ENCODE peak calls at places on chromosomes 5 and 9, in ten cellular contexts. L is glutamatergic neuron, X is tibial artery, Q is C1 segment of cervical spinal cord, O is BJ, A is WTC11, C is spleen, H is Calu3, K is thyroid gland, J is heart left ventricle. S is an unnamed sample.

GRCh38 chr5:57406591-57406990 is 76.0 kb downstream of the ACTBL2 start:
- DNase-seq in L (no peak), X (no peak), Q (no peak), O (no peak), A (no peak), C (no peak), H (no peak), K (no peak), J (no peak), S (no peak)

GRCh38 chr5:75536694-75537360 is 25.1 kb downstream of the POLK start:
- DNase-seq in L (no peak), X (no peak), Q (no peak), O (no peak), A (peak), C (peak), H (no peak), K (no peak), J (no peak), S (no peak)

GRCh38 chr5:178289438-178289837 is 56.8 kb upstream of the PHYKPL start:
- DNase-seq in L (no peak), X (no peak), Q (no peak), O (no peak), A (no peak), C (peak), H (no peak), K (peak), J (no peak), S (no peak)

GRCh38 chr9:30524311-30524710 is 1860.1 kb upstream of the ACO1 start:
- DNase-seq in L (no peak), X (no peak), Q (no peak), O (no peak), A (no peak), C (no peak), H (no peak), K (no peak), J (no peak), S (no peak)

GRCh38 chr5:98775962-98776687 is 2.7 kb downstream of the RGMB start:
- DNase-seq in L (no peak), X (no peak), Q (no peak), O (no peak), A (no peak), C (no peak), H (no peak), K (no peak), J (no peak), S (no peak)

GRCh38 chr9:105076729-105077128 is 148.8 kb upstream of the ABCA1 start:
- DNase-seq in L (peak), X (no peak), Q (no peak), O (no peak), A (no peak), C (no peak), H (no peak), K (no peak), J (no peak), S (no peak)

GRCh38 chr9:37859043-37859442 is 44.9 kb downstream of the SLC25A51 start:
- DNase-seq in L (no peak), X (no peak), Q (no peak), O (no peak), A (no peak), C (no peak), H (no peak), K (no peak), J (no peak), S (no peak)

GRCh38 chr9:103183569-103184191 is 188.5 kb downstream of the CYLC2 start:
- DNase-seq in L (no peak), X (no peak), Q (no peak), O (no peak), A (no peak), C (no peak), H (no peak), K (no peak), J (peak), S (no peak)

GRCh38 chr5:173020643-173021042 is 35.5 kb upstream of the CREBRF start:
- DNase-seq in L (no peak), X (no peak), Q (peak), O (no peak), A (no peak), C (no peak), H (no peak), K (peak), J (peak), S (no peak)

GRCh38 chr5:148855249-148856008 is 29.0 kb downstream of the ADRB2 start:
- DNase-seq in L (no peak), X (no peak), Q (no peak), O (no peak), A (no peak), C (no peak), H (no peak), K (no peak), J (no peak), S (no peak)

GRCh38 chr5:154937186-154937717 is 759 bp downstream of the GEMIN5 start:
- DNase-seq in L (no peak), X (no peak), Q (no peak), O (no peak), A (no peak), C (no peak), H (no peak), K (no peak), J (no peak), S (no peak)

GRCh38 chr5:29649321-29649720 is 1544.2 kb upstream of the CDH6 start:
- DNase-seq in L (no peak), X (no peak), Q (no peak), O (no peak), A (no peak), C (no peak), H (no peak), K (no peak), J (no peak), S (no peak)

GRCh38 chr5:170603578-170604565 is 100.1 kb downstream of the KCNIP1 start:
- DNase-seq in L (peak), X (peak), Q (peak), O (no peak), A (peak), C (no peak), H (peak), K (peak), J (peak), S (no peak)

GRCh38 chr9:86329649-86330048 is 24.6 kb downstream of the TUT7 start:
- DNase-seq in L (no peak), X (no peak), Q (no peak), O (no peak), A (no peak), C (no peak), H (no peak), K (no peak), J (no peak), S (no peak)

GRCh38 chr9:128523199-128523925 is 18.8 kb downstream of the GLE1 start:
- DNase-seq in L (peak), X (no peak), Q (no peak), O (no peak), A (peak), C (no peak), H (no peak), K (peak), J (peak), S (no peak)

GRCh38 chr9:135971892-135972291 is 10.7 kb upstream of the UBAC1 start:
- DNase-seq in L (no peak), X (no peak), Q (no peak), O (no peak), A (peak), C (no peak), H (peak), K (peak), J (no peak), S (no peak)

GRCh38 chr9:2824564-2824963 is 19.3 kb downstream of the PUM3 start:
- DNase-seq in L (peak), X (no peak), Q (no peak), O (no peak), A (peak), C (no peak), H (no peak), K (no peak), J (no peak), S (no peak)

GRCh38 chr5:31731016-31731415 is 92.1 kb downstream of the PDZD2 start:
- DNase-seq in L (no peak), X (no peak), Q (no peak), O (no peak), A (no peak), C (no peak), H (no peak), K (no peak), J (no peak), S (no peak)

GRCh38 chr9:95132406-95133350 is 184.8 kb downstream of the FANCC start:
- DNase-seq in L (no peak), X (no peak), Q (no peak), O (no peak), A (no peak), C (no peak), H (no peak), K (no peak), J (no peak), S (no peak)

GRCh38 chr9:85523202-85523601 is 218.6 kb downstream of the AGTPBP1 start:
- DNase-seq in L (no peak), X (no peak), Q (no peak), O (no peak), A (no peak), C (no peak), H (no peak), K (no peak), J (no peak), S (no peak)

GRCh38 chr5:132102101-132102701 is 28.6 kb downstream of the CSF2 start:
- DNase-seq in L (no peak), X (no peak), Q (no peak), O (no peak), A (no peak), C (peak), H (no peak), K (no peak), J (no peak), S (no peak)

GRCh38 chr5:137200906-137201305 is 298.2 kb downstream of the SPOCK1 start:
- DNase-seq in L (no peak), X (no peak), Q (no peak), O (no peak), A (no peak), C (no peak), H (no peak), K (no peak), J (no peak), S (no peak)

GRCh38 chr9:81372628-81373191 is 316.6 kb downstream of the TLE1 start:
- DNase-seq in L (no peak), X (peak), Q (no peak), O (no peak), A (no peak), C (no peak), H (no peak), K (no peak), J (peak), S (no peak)

GRCh38 chr5:40518511-40518917 is 161.2 kb upstream of the PTGER4 start:
- DNase-seq in L (no peak), X (no peak), Q (no peak), O (no peak), A (no peak), C (no peak), H (peak), K (no peak), J (no peak), S (peak)

GRCh38 chr5:59040007-59040803 is 457.3 kb downstream of the RAB3C start:
- DNase-seq in L (no peak), X (no peak), Q (no peak), O (no peak), A (no peak), C (no peak), H (no peak), K (no peak), J (no peak), S (no peak)

GRCh38 chr9:70561111-70561510 is 146.7 kb upstream of the KLF9 start:
- DNase-seq in L (no peak), X (no peak), Q (no peak), O (no peak), A (no peak), C (no peak), H (no peak), K (no peak), J (no peak), S (no peak)

GRCh38 chr5:121681200-121681855 is 170.4 kb upstream of the FTMT start:
- DNase-seq in L (no peak), X (no peak), Q (no peak), O (no peak), A (no peak), C (no peak), H (no peak), K (no peak), J (no peak), S (no peak)

S was measured in Panc1.